ENCODE peak calls at places on chromosomes 2 and 18, in ten cellular contexts. C is CD4-positive, CD25-positive, alpha-beta regulatory T cell; J is colonic mucosa; F is H1; T is CD8-positive, alpha-beta memory T cell; G is heart left ventricle; Z is pancreas; S is stomach; H is right cardiac atrium; I is fibroblast of lung. R is an unnamed sample. For H3K9me3, the result is how much of the 10 kb centered on the place peaks cover.

GRCh38 chr2:181190711-181191110 is 210.3 kb downstream of the UBE2E3 start:
- DNase-seq in C (no peak), J (no peak), F (no peak), T (no peak), G (no peak), Z (no peak), S (no peak), H (no peak), I (no peak), R (no peak)

GRCh38 chr2:64462940-64463339 is 9.0 kb downstream of the LGALSL start:
- DNase-seq in C (no peak), J (no peak), F (no peak), T (no peak), G (no peak), Z (no peak), S (no peak), H (no peak), I (peak), R (no peak)

GRCh38 chr18:14916851-14917250 is 168.9 kb downstream of the ANKRD30B start:
- DNase-seq in C (no peak), J (no peak), F (no peak), T (no peak), G (no peak), Z (no peak), S (no peak), H (no peak), I (no peak), R (no peak)

GRCh38 chr2:222146488-222146887 is 152.3 kb downstream of the PAX3 start:
- DNase-seq in C (no peak), J (no peak), F (no peak), T (no peak), G (no peak), Z (no peak), S (no peak), H (no peak), I (no peak), R (no peak)

GRCh38 chr18:63879684-63880083 is 7.8 kb upstream of the SERPINB2 start:
- DNase-seq in C (no peak), J (no peak), F (no peak), T (no peak), G (no peak), Z (no peak), S (no peak), H (no peak), I (no peak), R (no peak)

GRCh38 chr2:191315365-191315752 is 70.2 kb downstream of the MYO1B start:
- DNase-seq in C (no peak), J (no peak), F (no peak), T (no peak), G (no peak), Z (no peak), S (no peak), H (no peak), I (no peak), R (no peak)

GRCh38 chr2:236321430-236321829 is 57.2 kb upstream of the ASB18 start:
- DNase-seq in C (no peak), J (no peak), F (no peak), T (no peak), G (no peak), Z (no peak), S (no peak), H (no peak), I (no peak), R (no peak)

GRCh38 chr18:37175727-37176126 is 346.8 kb downstream of the KIAA1328 start:
- DNase-seq in C (no peak), J (no peak), F (no peak), T (no peak), G (no peak), Z (no peak), S (no peak), H (no peak), I (no peak), R (no peak)

GRCh38 chr2:152418688-152419087 is 83.7 kb downstream of the FMNL2 start:
- DNase-seq in C (no peak), J (no peak), F (no peak), T (no peak), G (no peak), Z (no peak), S (no peak), H (peak), I (peak), R (no peak)

GRCh38 chr18:9068346-9068745 is 34.2 kb upstream of the NDUFV2 start:
- DNase-seq in C (no peak), J (no peak), F (no peak), T (no peak), G (no peak), Z (no peak), S (no peak), H (no peak), I (no peak), R (no peak)

GRCh38 chr18:23845988-23846630 is 156.9 kb downstream of the LAMA3 start:
- DNase-seq in C (no peak), J (peak), F (no peak), T (no peak), G (no peak), Z (no peak), S (no peak), H (no peak), I (no peak), R (no peak)

GRCh38 chr18:43692291-43692690 is 415.0 kb upstream of the SYT4 start:
- DNase-seq in C (no peak), J (no peak), F (no peak), T (no peak), G (no peak), Z (no peak), S (no peak), H (no peak), I (peak), R (no peak)

GRCh38 chr2:27214936-27215335 is 2.2 kb upstream of the CAD start:
- DNase-seq in C (no peak), J (no peak), F (no peak), T (no peak), G (no peak), Z (no peak), S (no peak), H (no peak), I (no peak), R (no peak)

GRCh38 chr2:219570924-219571310 is 422 bp downstream of the OBSL1 start:
- DNase-seq in C (no peak), J (no peak), F (no peak), T (no peak), G (no peak), Z (no peak), S (no peak), H (peak), I (peak), R (no peak)

GRCh38 chr2:54079331-54079730 is 36.1 kb upstream of the ACYP2 start:
- DNase-seq in C (no peak), J (no peak), F (no peak), T (no peak), G (no peak), Z (no peak), S (no peak), H (no peak), I (no peak), R (no peak)

GRCh38 chr18:8049147-8049546 is 482.0 kb downstream of the PTPRM start:
- DNase-seq in C (no peak), J (no peak), F (no peak), T (no peak), G (no peak), Z (no peak), S (no peak), H (no peak), I (peak), R (no peak)

GRCh38 chr2:148876190-148876588 is 1.2 kb downstream of the KIF5C start:
- DNase-seq in C (peak), J (no peak), F (peak), T (peak), G (no peak), Z (no peak), S (no peak), H (no peak), I (no peak), R (peak)

GRCh38 chr2:121075641-121076500 is 209.1 kb downstream of the TFCP2L1 start:
- DNase-seq in C (no peak), J (no peak), F (peak), T (no peak), G (no peak), Z (no peak), S (no peak), H (no peak), I (no peak), R (no peak)

GRCh38 chr18:56200381-56200831 is 438.0 kb downstream of the TXNL1 start:
- DNase-seq in C (no peak), J (no peak), F (no peak), T (no peak), G (no peak), Z (no peak), S (no peak), H (no peak), I (peak), R (no peak)

GRCh38 chr2:27282892-27283291 is 663 bp downstream of the TRIM54 start:
- DNase-seq in C (no peak), J (no peak), F (no peak), T (no peak), G (peak), Z (no peak), S (no peak), H (no peak), I (no peak), R (no peak)

GRCh38 chr18:13159579-13159978 is 59.0 kb upstream of the LDLRAD4 start:
- DNase-seq in C (peak), J (no peak), F (no peak), T (peak), G (no peak), Z (no peak), S (no peak), H (no peak), I (peak), R (peak)

GRCh38 chr2:203846490-203847105 is 21.0 kb upstream of the CTLA4 start:
- DNase-seq in C (no peak), J (no peak), F (no peak), T (no peak), G (peak), Z (peak), S (no peak), H (peak), I (no peak), R (no peak)

DNA sequence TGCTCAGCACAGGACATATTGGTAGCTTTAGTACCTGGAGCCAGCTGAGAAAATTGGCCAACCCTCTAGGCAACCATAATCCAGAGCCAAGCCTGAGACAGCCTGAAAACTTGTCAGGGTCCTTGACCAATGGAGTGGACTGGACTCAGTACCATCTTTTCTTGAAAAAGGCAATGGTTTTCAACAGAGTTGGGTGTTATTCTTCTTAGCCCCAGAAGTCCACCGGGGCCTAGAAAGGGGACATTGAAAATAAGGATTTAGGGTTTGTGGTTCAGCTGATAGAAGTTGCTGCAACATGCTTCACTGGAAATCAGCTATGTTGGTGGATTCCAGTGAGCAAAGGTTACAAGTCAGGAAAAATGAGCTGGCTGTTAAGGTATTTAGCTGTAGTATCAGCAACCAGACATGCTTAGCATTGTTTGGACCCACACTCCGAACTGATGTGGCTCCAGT is 22.1 kb upstream of the CNOT11 start:
- DNase-seq in C (no peak), J (no peak), F (no peak), T (no peak), G (no peak), Z (no peak), S (no peak), H (no peak), I (no peak), R (no peak)
- H3K9me3 ChIP-seq in C (under half), J (under half), F (under half), T (under half), G (under half), Z (under half), S (under half), H (under half), I (under half), R (under half)

GRCh38 chr18:71134122-71134521 is 845.3 kb downstream of the SOCS6 start:
- DNase-seq in C (no peak), J (no peak), F (no peak), T (no peak), G (no peak), Z (no peak), S (no peak), H (no peak), I (no peak), R (no peak)

GRCh38 chr18:71131918-71132317 is 843.1 kb downstream of the SOCS6 start:
- DNase-seq in C (no peak), J (no peak), F (no peak), T (no peak), G (no peak), Z (no peak), S (no peak), H (no peak), I (no peak), R (no peak)

GRCh38 chr18:71136487-71136886 is 847.6 kb downstream of the SOCS6 start:
- DNase-seq in C (no peak), J (no peak), F (no peak), T (no peak), G (no peak), Z (no peak), S (no peak), H (peak), I (no peak), R (no peak)
- H3K9me3 ChIP-seq in C (under half), J (under half), F (half or more), T (under half), G (under half), Z (under half), S (under half), H (under half), I (under half), R (under half)

GRCh38 chr18:6782861-6783260 is 53.3 kb downstream of the ARHGAP28 start:
- DNase-seq in C (no peak), J (no peak), F (no peak), T (no peak), G (no peak), Z (no peak), S (no peak), H (no peak), I (no peak), R (no peak)
- H3K9me3 ChIP-seq in C (under half), J (under half), F (under half), T (under half), G (under half), Z (under half), S (under half), H (under half), I (under half), R (under half)

DNA sequence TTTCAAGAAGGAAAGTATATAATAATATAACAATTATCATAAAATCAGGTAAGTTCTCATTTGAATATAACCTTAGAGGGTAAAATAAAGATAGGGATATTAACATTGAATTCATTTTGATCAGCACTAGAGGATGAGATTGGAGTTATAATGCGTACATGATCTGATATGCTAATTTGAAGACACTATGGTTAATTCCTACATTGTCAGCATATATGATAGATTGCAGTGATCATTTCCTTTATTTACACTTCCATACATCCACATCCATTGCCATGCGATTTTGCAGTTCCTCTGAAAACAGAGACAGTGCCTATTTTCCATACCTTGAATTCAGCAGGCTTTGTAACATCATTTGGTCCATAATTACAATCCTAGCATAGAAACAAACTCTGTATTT is 519.2 kb downstream of the CCDC85A start:
- DNase-seq in C (no peak), J (no peak), F (no peak), T (no peak), G (no peak), Z (no peak), S (no peak), H (no peak), I (no peak), R (no peak)
- H3K9me3 ChIP-seq in C (under half), J (under half), F (under half), T (under half), G (under half), Z (under half), S (under half), H (under half), I (under half), R (under half)

DNA sequence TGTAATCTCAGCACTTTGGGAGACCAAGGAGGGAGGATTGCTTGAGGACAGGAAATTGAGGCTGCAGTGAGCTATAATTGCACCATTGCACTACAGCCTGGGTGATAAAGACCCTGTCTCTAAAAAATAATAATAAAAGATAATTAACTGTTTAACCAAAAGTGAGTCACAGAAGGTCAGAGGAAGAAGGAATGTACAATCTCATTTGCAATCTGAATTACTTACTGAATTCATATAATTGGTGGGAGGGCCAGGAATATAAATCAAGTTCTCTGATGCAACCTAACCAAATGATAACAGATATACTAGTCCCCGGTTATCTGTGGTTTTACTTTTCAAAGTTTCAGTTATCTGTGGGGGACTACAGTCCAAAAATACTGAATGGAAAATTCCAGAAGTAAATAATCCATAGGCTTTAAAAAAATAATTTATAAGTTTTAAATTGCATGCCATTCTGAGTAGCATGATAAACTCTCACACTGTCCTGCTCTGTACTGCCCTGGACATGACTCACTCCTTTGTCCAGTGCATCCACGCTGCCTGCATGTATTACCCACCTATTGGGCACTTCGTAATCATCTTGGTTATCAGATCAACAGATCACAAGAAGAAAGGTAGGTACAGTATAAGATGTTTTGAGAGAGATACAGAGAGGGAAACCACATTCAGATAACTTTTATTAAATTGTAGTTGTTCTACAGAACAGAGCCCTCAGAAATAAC is 12.8 kb upstream of the MATN3 start:
- DNase-seq in C (no peak), J (no peak), F (no peak), T (no peak), G (no peak), Z (no peak), S (no peak), H (no peak), I (no peak), R (no peak)
- H3K9me3 ChIP-seq in C (under half), J (under half), F (under half), T (under half), G (under half), Z (under half), S (under half), H (under half), I (under half), R (under half)

DNA sequence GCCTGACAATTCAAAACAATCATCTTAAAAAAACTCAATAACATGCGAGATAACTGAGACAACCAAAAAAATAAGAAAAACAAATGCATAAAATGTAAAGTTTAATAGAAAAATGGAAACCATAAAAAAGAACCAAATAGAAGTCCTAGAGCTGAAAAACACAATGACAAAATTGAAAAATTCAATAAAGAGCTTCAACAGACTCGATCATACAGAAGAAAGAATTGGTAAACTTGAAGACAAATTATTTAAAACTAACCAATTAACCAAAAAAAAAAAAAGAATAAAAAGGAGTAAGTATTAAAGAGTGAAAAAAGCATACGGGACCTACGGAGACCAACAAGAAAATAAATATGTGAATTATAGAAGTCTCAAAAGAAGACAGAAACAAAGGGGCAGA is 37.7 kb downstream of the GPC1 start:
- DNase-seq in C (no peak), J (no peak), F (no peak), T (no peak), G (no peak), Z (no peak), S (no peak), H (no peak), I (no peak), R (no peak)
- H3K9me3 ChIP-seq in C (under half), J (under half), F (under half), T (under half), G (under half), Z (under half), S (under half), H (under half), I (under half), R (under half)

DNA sequence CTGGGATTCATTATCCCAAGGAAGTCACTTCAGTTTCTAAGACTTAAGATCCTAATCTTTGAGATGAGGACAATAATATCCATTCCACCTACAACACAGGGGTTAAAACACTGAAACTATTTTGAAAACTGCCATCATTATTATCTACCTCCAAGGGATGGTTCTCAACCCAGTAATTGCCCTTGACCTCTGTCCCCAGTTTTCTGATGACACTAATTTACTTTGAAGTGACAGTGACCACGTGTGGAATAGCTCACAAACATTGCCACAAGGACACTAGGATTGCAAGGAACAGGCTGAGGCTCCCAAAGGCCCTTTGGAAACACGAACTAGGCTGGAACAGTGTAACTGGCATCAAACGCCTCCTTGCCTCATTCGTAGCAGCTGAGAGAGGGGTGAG is 78.4 kb downstream of the UXS1 start:
- DNase-seq in C (no peak), J (no peak), F (no peak), T (no peak), G (no peak), Z (no peak), S (no peak), H (no peak), I (no peak), R (no peak)
- H3K9me3 ChIP-seq in C (under half), J (under half), F (under half), T (under half), G (under half), Z (under half), S (under half), H (under half), I (under half), R (under half)

GRCh38 chr2:108833219-108833618 is 46.6 kb downstream of the CCDC138 start:
- DNase-seq in C (peak), J (no peak), F (no peak), T (no peak), G (no peak), Z (no peak), S (no peak), H (no peak), I (peak), R (no peak)

GRCh38 chr2:108829916-108830315 is 43.3 kb downstream of the CCDC138 start:
- DNase-seq in C (no peak), J (no peak), F (no peak), T (no peak), G (no peak), Z (no peak), S (no peak), H (no peak), I (no peak), R (no peak)

GRCh38 chr2:108835038-108835437 is 48.5 kb downstream of the CCDC138 start:
- DNase-seq in C (peak), J (no peak), F (no peak), T (no peak), G (no peak), Z (no peak), S (no peak), H (no peak), I (no peak), R (no peak)

GRCh38 chr2:108837198-108837597 is 50.6 kb downstream of the CCDC138 start:
- DNase-seq in C (no peak), J (no peak), F (no peak), T (no peak), G (no peak), Z (no peak), S (no peak), H (no peak), I (no peak), R (no peak)

GRCh38 chr2:108834620-108835019 is 48.0 kb downstream of the CCDC138 start:
- DNase-seq in C (no peak), J (no peak), F (no peak), T (no peak), G (no peak), Z (no peak), S (no peak), H (no peak), I (no peak), R (no peak)
- H3K9me3 ChIP-seq in C (under half), J (under half), F (under half), T (under half), G (under half), Z (under half), S (under half), H (under half), I (under half), R (under half)